ENCODE peak calls at places on chromosomes 13 and 19, in ten cellular contexts. E is heart right ventricle; U is H9; O is HFF-Myc; K is WTC11; P is heart left ventricle; L is AG04450; T is endothelial cell; S is colonic mucosa; A is CD8-positive, alpha-beta T cell. W is an unnamed sample.

GRCh38 chr13:108276060-108276459 is 6.5 kb downstream of the TNFSF13B start:
- DNase-seq in O (no peak), U (no peak), A (no peak), T (no peak), P (peak; percentile 66), E (peak; percentile 14), S (peak; percentile 28), L (no peak), K (no peak), W (no peak)

GRCh38 chr19:34711890-34712289 is 22.2 kb upstream of the ZNF181 start:
- DNase-seq in U (peak; percentile 57), E (no peak), P (no peak), T (no peak), K (no peak), O (no peak), S (no peak), L (no peak), A (no peak), W (no peak)

GRCh38 chr13:103573446-103573845 is 507.2 kb upstream of the SLC10A2 start:
- DNase-seq in S (no peak), E (no peak), L (no peak), T (no peak), P (no peak), A (no peak), U (no peak), K (no peak), O (no peak), W (no peak)

GRCh38 chr19:45527731-45528130 is 20.5 kb downstream of the VASP start:
- DNase-seq in E (no peak), U (peak; percentile 67), A (no peak), O (no peak), K (peak; percentile 46), T (no peak), S (no peak), P (no peak), L (no peak), W (no peak)

GRCh38 chr13:45206340-45206739 is 5.5 kb upstream of the KCTD4 start:
- DNase-seq in P (no peak), O (peak; percentile 66), A (no peak), E (no peak), S (no peak), U (no peak), L (peak; percentile 74), T (no peak), K (no peak), W (peak; percentile 52)

GRCh38 chr13:70237131-70237530 is 128.9 kb upstream of the KLHL1 start:
- DNase-seq in L (no peak), E (no peak), A (no peak), K (no peak), T (no peak), O (no peak), U (no peak), S (no peak), P (no peak), W (no peak)

GRCh38 chr19:43524922-43525835 is 1.8 kb downstream of the ETHE1 start:
- DNase-seq in E (peak; percentile 25), T (peak; percentile 62), U (peak; percentile 64), A (no peak), S (peak; percentile 92), L (no peak), K (peak; percentile 62), O (no peak), P (peak; percentile 65), W (no peak)

GRCh38 chr19:35320285-35320706 is 8.7 kb upstream of the CD22 start:
- DNase-seq in T (no peak), A (no peak), U (no peak), L (no peak), K (no peak), O (no peak), P (no peak), E (no peak), S (no peak), W (no peak)

GRCh38 chr19:7216373-7216902 is 77.8 kb downstream of the INSR start:
- DNase-seq in E (no peak), K (no peak), A (no peak), U (no peak), P (no peak), O (no peak), S (no peak), T (no peak), L (no peak), W (no peak)

GRCh38 chr19:19379527-19379926 is 25.9 kb upstream of the GATAD2A start:
- DNase-seq in A (no peak), S (no peak), E (no peak), T (no peak), O (no peak), U (no peak), L (no peak), K (no peak), P (no peak), W (no peak)

GRCh38 chr13:79228972-79229371 is 177.1 kb downstream of the RBM26 start:
- DNase-seq in O (no peak), S (no peak), A (no peak), P (no peak), K (no peak), L (no peak), T (no peak), U (no peak), E (no peak), W (no peak)

GRCh38 chr19:916645-917322 is 349 bp upstream of the KISS1R start:
- DNase-seq in S (no peak), P (no peak), A (no peak), U (peak; percentile 61), O (no peak), K (peak; percentile 48), E (no peak), L (no peak), T (no peak), W (no peak)

GRCh38 chr19:38705197-38706019 is 38.9 kb downstream of the CAPN12 start:
- DNase-seq in U (no peak), A (no peak), S (no peak), T (no peak), O (no peak), E (no peak), K (no peak), L (no peak), P (peak; percentile 88), W (no peak)

GRCh38 chr19:32692727-32693061 is 1.1 kb downstream of the NUDT19 start:
- DNase-seq in K (no peak), S (no peak), U (no peak), E (no peak), P (no peak), T (no peak), L (no peak), O (no peak), A (no peak), W (no peak)

GRCh38 chr13:75554981-75555380 is 5.4 kb downstream of the UCHL3 start:
- DNase-seq in E (no peak), S (no peak), U (no peak), K (no peak), P (no peak), T (no peak), L (no peak), O (no peak), A (no peak), W (no peak)

GRCh38 chr13:60577761-60578160 is 180.7 kb downstream of the TDRD3 start:
- DNase-seq in K (no peak), P (no peak), O (no peak), L (no peak), U (no peak), S (no peak), A (no peak), E (no peak), T (no peak), W (no peak)

GRCh38 chr13:60583911-60584753 is 187.1 kb downstream of the TDRD3 start:
- DNase-seq in S (no peak), L (peak; percentile 29), P (no peak), T (no peak), K (peak; percentile 66), U (peak; percentile 93), O (peak; percentile 20), A (no peak), E (no peak), W (peak; percentile 59)

GRCh38 chr13:60584976-60585375 is 188.0 kb downstream of the TDRD3 start:
- DNase-seq in S (no peak), K (peak; percentile 73), P (peak; percentile 24), T (no peak), E (no peak), O (no peak), U (peak; percentile 83), A (no peak), L (no peak), W (no peak)

DNA sequence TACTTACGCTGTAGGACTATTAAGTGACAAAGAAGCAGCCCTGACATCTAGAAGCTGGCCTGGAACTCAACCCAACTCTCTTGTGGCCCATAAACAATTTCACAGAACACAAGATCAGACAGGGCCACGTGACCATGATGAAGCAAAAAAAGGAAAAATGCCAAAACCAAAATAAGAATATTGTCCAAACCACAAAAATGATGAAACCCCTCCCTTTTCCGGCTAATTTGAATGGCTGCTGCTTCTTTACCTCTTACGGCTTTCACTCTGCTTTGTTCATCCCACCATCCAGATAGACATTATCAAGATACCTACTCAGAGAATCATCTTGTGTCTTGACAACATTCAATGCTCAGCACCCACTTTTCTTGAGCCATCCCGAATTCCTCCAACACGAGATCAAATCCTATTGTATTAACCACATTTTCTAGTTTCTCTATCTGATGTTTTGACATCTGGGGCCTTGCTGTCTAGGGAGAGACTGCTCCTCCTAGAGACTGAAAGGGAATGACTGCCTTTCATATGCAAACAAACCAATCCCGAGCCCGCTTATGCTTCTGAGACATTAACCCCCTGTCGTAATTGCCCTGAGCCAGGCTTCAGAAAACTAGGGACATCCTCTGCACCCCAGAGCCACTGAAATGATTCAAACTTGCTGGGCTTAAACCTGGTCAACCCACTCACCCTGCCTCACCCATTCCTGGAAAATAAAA is 186.3 kb downstream of the TDRD3 start:
- DNase-seq in A (no peak), K (peak; percentile 40), L (no peak), P (no peak), T (no peak), S (peak; percentile 19), U (peak; percentile 77), O (no peak), E (peak; percentile 14), W (peak; percentile 40)
- TF ChIP-seq CTCF in A (no peak), K (no peak), L (no peak), P (no peak), T (no peak), S (no peak), U (peak; percentile 47), O (no peak), E (no peak), W (peak; percentile 32)

GRCh38 chr19:48506138-48506733 is 5.4 kb downstream of the LMTK3 start:
- DNase-seq in P (no peak), A (no peak), S (no peak), T (no peak), U (peak; percentile 33), E (no peak), O (no peak), L (no peak), K (no peak), W (peak; percentile 10)
- TF ChIP-seq CTCF in P (peak; percentile 44), A (peak; percentile 63), S (peak; percentile 32), T (peak; percentile 64), U (peak; percentile 74), E (peak; percentile 42), O (peak; percentile 43), L (peak; percentile 61), K (peak; percentile 59), W (peak; percentile 42)

GRCh38 chr19:2167896-2168618 is 4.3 kb downstream of the DOT1L start:
- DNase-seq in T (no peak), K (no peak), P (peak; percentile 89), L (no peak), A (no peak), E (peak; percentile 85), O (no peak), U (no peak), S (peak; percentile 47), W (no peak)
- TF ChIP-seq CTCF in T (no peak), K (no peak), P (no peak), L (no peak), A (no peak), E (no peak), O (no peak), U (no peak), S (no peak), W (no peak)

GRCh38 chr19:42178791-42179500 is 38.5 kb downstream of the DEDD2 start:
- DNase-seq in O (no peak), K (peak; percentile 73), S (no peak), A (no peak), L (no peak), P (no peak), E (no peak), T (peak; percentile 45), U (peak; percentile 71), W (no peak)
- TF ChIP-seq CTCF in O (peak; percentile 55), K (peak; percentile 60), S (no peak), A (peak; percentile 25), L (peak; percentile 44), P (peak; percentile 11), E (peak; percentile 8), T (peak; percentile 53), U (peak; percentile 70), W (peak; percentile 20)

W was measured in AG09319.